ENCODE peak calls at places on chromosomes 3 and 15, in six cellular contexts. I, P, M, L, C and E are unnamed samples.
A peak's percentile ranks its signal among the peaks of the same experiment; 100 is the strongest.

GRCh38 chr15:87874896-87875661 is 381.5 kb downstream of the NTRK3 start:
- DNase-seq in M (no peak), I (no peak), C (peak; percentile 19), P (no peak), L (peak; percentile 78), E (no peak)

GRCh38 chr3:125300416-125300815 is 74.7 kb downstream of the ZNF148 start:
- DNase-seq in P (no peak), C (no peak), I (no peak), M (no peak), L (peak; percentile 65), E (peak; percentile 91)

GRCh38 chr3:133753779-133754164 is 7.6 kb downstream of the TF start:
- DNase-seq in L (no peak), C (no peak), P (no peak), M (no peak), I (no peak), E (no peak)

GRCh38 chr3:138426211-138426610 is 8.2 kb upstream of the ESYT3 start:
- DNase-seq in P (no peak), I (no peak), M (no peak), L (no peak), C (no peak), E (peak; percentile 56)

GRCh38 chr15:37004373-37004869 is 95.9 kb downstream of the MEIS2 start:
- DNase-seq in P (no peak), M (no peak), L (no peak), I (no peak), C (no peak), E (no peak)

GRCh38 chr3:183284570-183284969 is 31.5 kb downstream of the B3GNT5 start:
- DNase-seq in P (no peak), C (no peak), L (no peak), I (no peak), M (no peak), E (no peak)

GRCh38 chr3:181623924-181624694 is 87.6 kb upstream of the SOX2 start:
- DNase-seq in C (no peak), P (no peak), M (no peak), L (no peak), I (no peak), E (peak; percentile 21)

GRCh38 chr3:133742351-133743091 is 3.7 kb upstream of the TF start:
- DNase-seq in C (no peak), I (no peak), L (no peak), P (no peak), M (no peak), E (no peak)

GRCh38 chr3:42822828-42823227 is 13.6 kb downstream of the ACKR2 start:
- DNase-seq in I (no peak), P (no peak), M (no peak), L (no peak), C (no peak), E (no peak)

GRCh38 chr15:83850015-83850414 is 196.1 kb downstream of the ADAMTSL3 start:
- DNase-seq in P (no peak), M (no peak), L (no peak), C (no peak), I (no peak), E (no peak)

GRCh38 chr15:73959801-73960200 is 32.3 kb downstream of the STOML1 start:
- DNase-seq in C (no peak), L (no peak), P (no peak), M (no peak), I (no peak), E (no peak)

GRCh38 chr3:54817628-54818027 is 110.2 kb downstream of the LRTM1 start:
- DNase-seq in M (no peak), C (no peak), I (no peak), L (peak; percentile 27), P (no peak), E (no peak)

GRCh38 chr15:25866251-25866650 is 3.1 kb upstream of the ATP10A start:
- DNase-seq in I (no peak), L (no peak), P (no peak), M (no peak), C (no peak), E (no peak)

GRCh38 chr15:34883633-34884032 is 85.9 kb downstream of the AQR start:
- DNase-seq in C (no peak), P (no peak), L (no peak), M (no peak), I (no peak), E (peak; percentile 56)

GRCh38 chr3:179081885-179082284 is 10.3 kb upstream of the ZMAT3 start:
- DNase-seq in P (no peak), M (no peak), L (no peak), C (no peak), I (no peak), E (no peak)

GRCh38 chr3:41932511-41932910 is 29.4 kb downstream of the ULK4 start:
- DNase-seq in C (no peak), M (no peak), P (no peak), L (no peak), I (no peak), E (no peak)

GRCh38 chr15:60568883-60569495 is 90.0 kb upstream of the ICE2 start:
- DNase-seq in L (no peak), I (no peak), P (no peak), C (no peak), M (no peak), E (no peak)

GRCh38 chr15:74621936-74622335 is 6.3 kb downstream of the CLK3 start:
- DNase-seq in L (no peak), P (no peak), C (no peak), M (no peak), I (no peak), E (no peak)

GRCh38 chr3:10524799-10525301 is 19.5 kb upstream of the ATP2B2 start:
- DNase-seq in P (no peak), I (no peak), C (no peak), L (no peak), M (no peak), E (no peak)

GRCh38 chr3:133192967-133193366 is 154.8 kb downstream of the TMEM108 start:
- DNase-seq in I (no peak), P (no peak), C (no peak), M (no peak), L (no peak), E (no peak)

GRCh38 chr15:25668901-25669300 is 194.2 kb downstream of the ATP10A start:
- DNase-seq in C (no peak), P (no peak), I (no peak), M (no peak), L (no peak), E (no peak)

GRCh38 chr3:53224536-53224935 is 31.3 kb downstream of the TKT start:
- DNase-seq in M (no peak), I (no peak), P (no peak), L (no peak), C (no peak), E (no peak)

GRCh38 chr3:129424185-129424841 is 4.1 kb downstream of the EFCAB12 start:
- DNase-seq in I (no peak), P (no peak), M (no peak), L (no peak), C (no peak), E (peak; percentile 63)

GRCh38 chr3:33037479-33037878 is 59.5 kb downstream of the GLB1 start:
- DNase-seq in L (no peak), M (no peak), I (no peak), P (no peak), C (no peak), E (no peak)

GRCh38 chr3:75180945-75181298 is 483.2 kb upstream of the FRG2C start:
- DNase-seq in M (no peak), I (no peak), C (no peak), P (no peak), L (no peak), E (peak; percentile 0)

GRCh38 chr3:96631050-96631449 is 183.3 kb upstream of the EPHA6 start:
- DNase-seq in C (no peak), L (no peak), P (no peak), I (no peak), M (no peak), E (no peak)

GRCh38 chr15:70152070-70152480 is 54.4 kb upstream of the TLE3 start:
- DNase-seq in L (no peak), C (no peak), I (no peak), M (no peak), P (no peak), E (no peak)

GRCh38 chr3:185089343-185089742 is 63.5 kb downstream of the C3orf70 start:
- DNase-seq in L (no peak), C (no peak), P (no peak), M (no peak), I (no peak), E (peak; percentile 53)

GRCh38 chr15:33601461-33601860 is 290.7 kb downstream of the RYR3 start:
- DNase-seq in I (no peak), L (no peak), M (no peak), P (no peak), C (no peak), E (no peak)

GRCh38 chr15:68113273-68113672 is 59.2 kb downstream of the PIAS1 start:
- DNase-seq in I (no peak), L (peak; percentile 0), C (no peak), P (no peak), M (no peak), E (peak; percentile 15)

GRCh38 chr15:89575656-89576416 is 567 bp downstream of the TICRR start:
- DNase-seq in I (no peak), L (no peak), M (peak; percentile 4), C (peak; percentile 22), P (peak; percentile 36), E (peak; percentile 36)

GRCh38 chr3:178537123-178537754 is 1.0 kb downstream of the KCNMB2 start:
- DNase-seq in P (no peak), I (no peak), L (no peak), C (no peak), M (no peak), E (no peak)